ENCODE peak calls at places on chromosomes 7 and 10, in five cellular contexts. One of them, this sample, is unnamed.

GRCh38 chr7:120583835-120584586 is 273.9 kb downstream of the TSPAN12 start:
- DNase-seq in Daoy: peak
- DNase-seq in astrocyte of the spinal cord: peak
- DNase-seq in stimulated activated CD8-positive, alpha-beta memory T cell treated with anti-CD3 and anti-CD28 coated beads, Interleukin-15, amount 100 ng/mL, for 1 hour: no peak
- DNase-seq in HCT116: peak
- DNase-seq in this sample: peak

GRCh38 chr10:44724415-44725174 is 186.5 kb upstream of the TMEM72 start:
- DNase-seq in stimulated activated CD8-positive, alpha-beta memory T cell treated with anti-CD3 and anti-CD28 coated beads, Interleukin-15, amount 100 ng/mL, for 1 hour: no peak
- DNase-seq in Daoy: no peak
- DNase-seq in astrocyte of the spinal cord: peak
- DNase-seq in HCT116: no peak
- DNase-seq in this sample: no peak

GRCh38 chr10:22931948-22932347 is 4.1 kb downstream of the ARMC3 start:
- DNase-seq in astrocyte of the spinal cord: peak
- DNase-seq in stimulated activated CD8-positive, alpha-beta memory T cell treated with anti-CD3 and anti-CD28 coated beads, Interleukin-15, amount 100 ng/mL, for 1 hour: no peak
- DNase-seq in HCT116: no peak
- DNase-seq in Daoy: peak
- DNase-seq in this sample: no peak

GRCh38 chr7:38584443-38585210 is 46.5 kb downstream of the AMPH start:
- DNase-seq in Daoy: peak
- DNase-seq in astrocyte of the spinal cord: peak
- DNase-seq in HCT116: no peak
- DNase-seq in stimulated activated CD8-positive, alpha-beta memory T cell treated with anti-CD3 and anti-CD28 coated beads, Interleukin-15, amount 100 ng/mL, for 1 hour: no peak
- DNase-seq in this sample: peak

GRCh38 chr10:49298990-49299815 is at the start of gene C10orf71:
- DNase-seq in Daoy: no peak
- DNase-seq in stimulated activated CD8-positive, alpha-beta memory T cell treated with anti-CD3 and anti-CD28 coated beads, Interleukin-15, amount 100 ng/mL, for 1 hour: no peak
- DNase-seq in astrocyte of the spinal cord: peak
- DNase-seq in HCT116: no peak
- DNase-seq in this sample: no peak

GRCh38 chr7:32470871-32471270 is 19.3 kb downstream of the LSM5 start:
- DNase-seq in stimulated activated CD8-positive, alpha-beta memory T cell treated with anti-CD3 and anti-CD28 coated beads, Interleukin-15, amount 100 ng/mL, for 1 hour: no peak
- DNase-seq in Daoy: no peak
- DNase-seq in HCT116: no peak
- DNase-seq in astrocyte of the spinal cord: no peak
- DNase-seq in this sample: no peak

GRCh38 chr7:945556-946255 is 8.8 kb downstream of the ADAP1 start:
- DNase-seq in stimulated activated CD8-positive, alpha-beta memory T cell treated with anti-CD3 and anti-CD28 coated beads, Interleukin-15, amount 100 ng/mL, for 1 hour: no peak
- DNase-seq in Daoy: no peak
- DNase-seq in astrocyte of the spinal cord: no peak
- DNase-seq in HCT116: peak
- DNase-seq in this sample: no peak

GRCh38 chr7:74021546-74022320 is 6.2 kb upstream of the ELN start:
- DNase-seq in HCT116: no peak
- DNase-seq in Daoy: no peak
- DNase-seq in astrocyte of the spinal cord: no peak
- DNase-seq in stimulated activated CD8-positive, alpha-beta memory T cell treated with anti-CD3 and anti-CD28 coated beads, Interleukin-15, amount 100 ng/mL, for 1 hour: no peak
- DNase-seq in this sample: no peak

GRCh38 chr7:7641129-7641663 is 644 bp downstream of the UMAD1 start:
- DNase-seq in stimulated activated CD8-positive, alpha-beta memory T cell treated with anti-CD3 and anti-CD28 coated beads, Interleukin-15, amount 100 ng/mL, for 1 hour: no peak
- DNase-seq in Daoy: no peak
- DNase-seq in HCT116: peak
- DNase-seq in astrocyte of the spinal cord: no peak
- DNase-seq in this sample: no peak

GRCh38 chr10:77458986-77459590 is 178.5 kb downstream of the KCNMA1 start:
- DNase-seq in HCT116: no peak
- DNase-seq in astrocyte of the spinal cord: peak
- DNase-seq in stimulated activated CD8-positive, alpha-beta memory T cell treated with anti-CD3 and anti-CD28 coated beads, Interleukin-15, amount 100 ng/mL, for 1 hour: no peak
- DNase-seq in Daoy: no peak
- DNase-seq in this sample: no peak

GRCh38 chr7:89623018-89623672 is 531.1 kb upstream of the STEAP1 start:
- DNase-seq in stimulated activated CD8-positive, alpha-beta memory T cell treated with anti-CD3 and anti-CD28 coated beads, Interleukin-15, amount 100 ng/mL, for 1 hour: no peak
- DNase-seq in Daoy: no peak
- DNase-seq in HCT116: peak
- DNase-seq in astrocyte of the spinal cord: peak
- DNase-seq in this sample: peak

GRCh38 chr7:155344270-155344617 is 46.6 kb downstream of the INSIG1 start:
- DNase-seq in astrocyte of the spinal cord: no peak
- DNase-seq in HCT116: no peak
- DNase-seq in stimulated activated CD8-positive, alpha-beta memory T cell treated with anti-CD3 and anti-CD28 coated beads, Interleukin-15, amount 100 ng/mL, for 1 hour: no peak
- DNase-seq in Daoy: no peak
- DNase-seq in this sample: no peak

GRCh38 chr7:157961731-157962457 is 625.1 kb downstream of the DNAJB6 start:
- DNase-seq in HCT116: no peak
- DNase-seq in Daoy: peak
- DNase-seq in stimulated activated CD8-positive, alpha-beta memory T cell treated with anti-CD3 and anti-CD28 coated beads, Interleukin-15, amount 100 ng/mL, for 1 hour: no peak
- DNase-seq in astrocyte of the spinal cord: no peak
- DNase-seq in this sample: no peak

GRCh38 chr7:131652194-131652593 is 95.8 kb upstream of the PODXL start:
- DNase-seq in Daoy: no peak
- DNase-seq in astrocyte of the spinal cord: no peak
- DNase-seq in HCT116: no peak
- DNase-seq in stimulated activated CD8-positive, alpha-beta memory T cell treated with anti-CD3 and anti-CD28 coated beads, Interleukin-15, amount 100 ng/mL, for 1 hour: no peak
- DNase-seq in this sample: no peak

GRCh38 chr10:56091872-56092271 is 269.2 kb downstream of the ZWINT start:
- DNase-seq in stimulated activated CD8-positive, alpha-beta memory T cell treated with anti-CD3 and anti-CD28 coated beads, Interleukin-15, amount 100 ng/mL, for 1 hour: no peak
- DNase-seq in HCT116: no peak
- DNase-seq in Daoy: no peak
- DNase-seq in astrocyte of the spinal cord: no peak
- DNase-seq in this sample: no peak

GRCh38 chr10:67790534-67791408 is 47.2 kb downstream of the DNAJC12 start:
- DNase-seq in astrocyte of the spinal cord: peak
- DNase-seq in HCT116: peak
- DNase-seq in Daoy: no peak
- DNase-seq in stimulated activated CD8-positive, alpha-beta memory T cell treated with anti-CD3 and anti-CD28 coated beads, Interleukin-15, amount 100 ng/mL, for 1 hour: no peak
- DNase-seq in this sample: no peak

GRCh38 chr10:48606530-48607355 is 1.9 kb upstream of the ARHGAP22 start:
- DNase-seq in HCT116: no peak
- DNase-seq in Daoy: peak
- DNase-seq in stimulated activated CD8-positive, alpha-beta memory T cell treated with anti-CD3 and anti-CD28 coated beads, Interleukin-15, amount 100 ng/mL, for 1 hour: no peak
- DNase-seq in astrocyte of the spinal cord: peak
- DNase-seq in this sample: peak

GRCh38 chr7:27994639-27995038 is 186.0 kb downstream of the JAZF1 start:
- DNase-seq in Daoy: peak
- DNase-seq in HCT116: no peak
- DNase-seq in stimulated activated CD8-positive, alpha-beta memory T cell treated with anti-CD3 and anti-CD28 coated beads, Interleukin-15, amount 100 ng/mL, for 1 hour: no peak
- DNase-seq in astrocyte of the spinal cord: peak
- DNase-seq in this sample: no peak

GRCh38 chr7:102912742-102913141 is at the start of gene LRRC17:
- DNase-seq in stimulated activated CD8-positive, alpha-beta memory T cell treated with anti-CD3 and anti-CD28 coated beads, Interleukin-15, amount 100 ng/mL, for 1 hour: no peak
- DNase-seq in astrocyte of the spinal cord: peak
- DNase-seq in HCT116: no peak
- DNase-seq in Daoy: peak
- DNase-seq in this sample: no peak

GRCh38 chr7:131224996-131225395 is 102.7 kb upstream of the MKLN1 start:
- DNase-seq in HCT116: no peak
- DNase-seq in astrocyte of the spinal cord: no peak
- DNase-seq in Daoy: no peak
- DNase-seq in stimulated activated CD8-positive, alpha-beta memory T cell treated with anti-CD3 and anti-CD28 coated beads, Interleukin-15, amount 100 ng/mL, for 1 hour: no peak
- DNase-seq in this sample: no peak

GRCh38 chr10:75326306-75326705 is 75.3 kb downstream of the ZNF503 start:
- DNase-seq in HCT116: no peak
- DNase-seq in stimulated activated CD8-positive, alpha-beta memory T cell treated with anti-CD3 and anti-CD28 coated beads, Interleukin-15, amount 100 ng/mL, for 1 hour: no peak
- DNase-seq in Daoy: no peak
- DNase-seq in astrocyte of the spinal cord: no peak
- DNase-seq in this sample: no peak

GRCh38 chr10:130050008-130050407 is 60.6 kb downstream of the C10orf143 start:
- DNase-seq in astrocyte of the spinal cord: no peak
- DNase-seq in HCT116: no peak
- DNase-seq in Daoy: no peak
- DNase-seq in stimulated activated CD8-positive, alpha-beta memory T cell treated with anti-CD3 and anti-CD28 coated beads, Interleukin-15, amount 100 ng/mL, for 1 hour: no peak
- DNase-seq in this sample: no peak

This sample was measured in RCC 7860.